ENCODE peak calls at places on chromosomes 7 and 10, in eight cellular contexts. P, I, L, Q, B, F, A and T are unnamed samples. For H3K9me3 and H3K4me1, the result is how much of the 10 kb centered on the place peaks cover.

GRCh38 chr10:63543576-63543962 is 22.4 kb downstream of the REEP3 start:
- DNase-seq in A (no peak), L (no peak), B (no peak), I (no peak), P (no peak), F (no peak), Q (no peak), T (no peak)

GRCh38 chr10:88332526-88333265 is 250.4 kb downstream of the RNLS start:
- DNase-seq in Q (no peak), I (no peak), F (no peak), L (no peak), A (no peak), B (no peak), P (no peak), T (no peak)

GRCh38 chr10:97764519-97764931 is 7.3 kb downstream of the SFRP5 start:
- DNase-seq in A (no peak), B (no peak), P (no peak), Q (no peak), I (no peak), L (no peak), F (no peak), T (no peak)

GRCh38 chr7:73992104-73992562 is 35.8 kb upstream of the ELN start:
- DNase-seq in L (peak), B (no peak), P (peak), A (no peak), Q (peak), F (no peak), I (no peak), T (no peak)

GRCh38 chr10:122113161-122113944 is 124.4 kb downstream of the TACC2 start:
- DNase-seq in A (peak), B (no peak), I (peak), P (peak), L (peak), Q (peak), F (peak), T (no peak)

GRCh38 chr10:28879875-28880381 is 202.6 kb downstream of the BAMBI start:
- DNase-seq in Q (no peak), B (no peak), L (no peak), F (no peak), P (no peak), I (peak), A (no peak), T (no peak)

GRCh38 chr10:71285180-71285545 is 33.9 kb upstream of the SLC29A3 start:
- DNase-seq in F (peak), I (peak), Q (peak), A (no peak), P (no peak), B (no peak), L (peak), T (no peak)

GRCh38 chr10:6036861-6037321 is 25.3 kb downstream of the IL2RA start:
- DNase-seq in F (no peak), A (no peak), Q (no peak), P (no peak), B (no peak), L (no peak), I (no peak), T (no peak)

GRCh38 chr7:130219871-130220270 is 12.2 kb downstream of the SSMEM1 start:
- DNase-seq in P (no peak), F (no peak), I (no peak), L (no peak), B (no peak), Q (no peak), A (no peak), T (no peak)

GRCh38 chr7:116522247-116522646 is 2.6 kb upstream of the CAV1 start:
- DNase-seq in I (no peak), P (no peak), Q (peak), B (no peak), F (peak), L (no peak), A (peak), T (no peak)

GRCh38 chr7:144594580-144594979 is 191.1 kb upstream of the NOBOX start:
- DNase-seq in L (no peak), F (no peak), I (no peak), A (no peak), B (no peak), Q (no peak), P (no peak), T (no peak)

GRCh38 chr10:12841426-12841825 is 160.1 kb downstream of the CCDC3 start:
- DNase-seq in Q (no peak), L (no peak), B (no peak), I (no peak), P (no peak), A (no peak), F (no peak), T (no peak)

GRCh38 chr7:157527235-157527634 is 190.4 kb downstream of the DNAJB6 start:
- DNase-seq in B (no peak), L (no peak), F (no peak), A (no peak), I (no peak), Q (no peak), P (peak), T (no peak)

GRCh38 chr10:129725890-129726631 is 238.0 kb downstream of the EBF3 start:
- DNase-seq in B (no peak), I (no peak), A (no peak), P (no peak), L (no peak), Q (no peak), F (no peak), T (no peak)

GRCh38 chr7:23530901-23531793 is 634 bp downstream of the TRA2A start:
- DNase-seq in F (peak), B (peak), P (peak), I (peak), A (no peak), Q (peak), L (peak), T (peak)

GRCh38 chr10:119441151-119441821 is 101.2 kb downstream of the RGS10 start:
- DNase-seq in Q (peak), F (peak), I (peak), P (peak), B (no peak), A (no peak), L (no peak), T (no peak)

GRCh38 chr10:21379143-21379542 is 146.3 kb downstream of the SKIDA1 start:
- DNase-seq in I (no peak), Q (no peak), L (no peak), F (no peak), P (no peak), A (no peak), B (no peak), T (no peak)

GRCh38 chr7:43700059-43700501 is 29.2 kb downstream of the COA1 start:
- DNase-seq in Q (peak), A (peak), P (no peak), B (no peak), I (no peak), L (no peak), F (peak), T (no peak)

GRCh38 chr7:154907651-154908620 is 95.0 kb downstream of the PAXIP1 start:
- DNase-seq in B (no peak), P (peak), Q (no peak), A (no peak), I (no peak), F (no peak), L (no peak), T (no peak)

GRCh38 chr10:97356318-97356914 is 21.9 kb upstream of the FRAT2 start:
- DNase-seq in L (no peak), Q (peak), A (no peak), I (no peak), B (no peak), F (no peak), P (no peak), T (no peak)

GRCh38 chr10:109450702-109451101 is 472.6 kb downstream of the XPNPEP1 start:
- DNase-seq in A (no peak), P (no peak), B (no peak), Q (no peak), L (no peak), F (no peak), I (no peak), T (no peak)

GRCh38 chr10:124719213-124719851 is 24.8 kb downstream of the FAM53B start:
- DNase-seq in L (peak), B (peak), F (peak), I (peak), Q (peak), P (peak), A (no peak), T (peak)

GRCh38 chr10:93999401-93999851 is 5.7 kb downstream of the PLCE1 start:
- DNase-seq in P (no peak), B (no peak), A (no peak), F (peak), L (peak), Q (peak), I (peak), T (no peak)

GRCh38 chr10:31490858-31491504 is 172.0 kb downstream of the ZEB1 start:
- DNase-seq in B (no peak), F (peak), L (no peak), I (peak), Q (peak), P (no peak), A (peak), T (peak)

GRCh38 chr10:124465777-124466488 is 4.3 kb downstream of the LHPP start:
- DNase-seq in F (no peak), B (no peak), P (no peak), A (no peak), Q (no peak), I (peak), L (no peak), T (no peak)

GRCh38 chr10:77223532-77224460 is 413.8 kb downstream of the KCNMA1 start:
- DNase-seq in P (no peak), I (no peak), Q (peak), B (no peak), L (no peak), A (no peak), F (no peak), T (no peak)

GRCh38 chr10:32036922-32037321 is 19.3 kb downstream of the KIF5B start:
- DNase-seq in P (no peak), Q (no peak), A (no peak), I (no peak), B (no peak), L (no peak), F (no peak), T (no peak)

GRCh38 chr7:18648849-18649758 is 153.6 kb downstream of the HDAC9 start:
- DNase-seq in Q (no peak), P (no peak), B (no peak), A (no peak), L (no peak), I (no peak), F (no peak), T (no peak)

GRCh38 chr10:12909836-12910185 is 91.7 kb downstream of the CCDC3 start:
- DNase-seq in Q (no peak), B (no peak), P (no peak), L (no peak), I (peak), A (no peak), F (no peak), T (no peak)

GRCh38 chr7:100011516-100011915 is 3.9 kb upstream of the ZKSCAN1 start:
- DNase-seq in I (no peak), B (no peak), F (no peak), A (no peak), L (no peak), Q (no peak), P (no peak), T (no peak)

GRCh38 chr7:17460665-17461064 is 162.2 kb downstream of the AHR start:
- DNase-seq in P (no peak), B (no peak), Q (no peak), F (no peak), I (no peak), L (no peak), A (no peak), T (no peak)
- H3K9me3 ChIP-seq in P (under half), B (under half), Q (under half), F (under half), I (under half), L (under half), A (under half), T (under half)

GRCh38 chr7:2472744-2473143 is 3.5 kb downstream of the GRIFIN start:
- DNase-seq in L (no peak), F (no peak), P (no peak), B (no peak), A (no peak), I (no peak), Q (no peak), T (no peak)

GRCh38 chr7:2474813-2475677 is 1.2 kb downstream of the GRIFIN start:
- DNase-seq in Q (no peak), P (peak), A (no peak), L (no peak), B (no peak), F (no peak), I (no peak), T (no peak)

GRCh38 chr7:2474224-2474623 is 2.0 kb downstream of the GRIFIN start:
- DNase-seq in F (no peak), P (no peak), L (no peak), A (no peak), I (no peak), Q (no peak), B (no peak), T (no peak)

GRCh38 chr7:2475678-2476015 is 551 bp downstream of the GRIFIN start:
- DNase-seq in A (no peak), P (peak), Q (no peak), I (no peak), B (no peak), F (no peak), L (no peak), T (no peak)

DNA sequence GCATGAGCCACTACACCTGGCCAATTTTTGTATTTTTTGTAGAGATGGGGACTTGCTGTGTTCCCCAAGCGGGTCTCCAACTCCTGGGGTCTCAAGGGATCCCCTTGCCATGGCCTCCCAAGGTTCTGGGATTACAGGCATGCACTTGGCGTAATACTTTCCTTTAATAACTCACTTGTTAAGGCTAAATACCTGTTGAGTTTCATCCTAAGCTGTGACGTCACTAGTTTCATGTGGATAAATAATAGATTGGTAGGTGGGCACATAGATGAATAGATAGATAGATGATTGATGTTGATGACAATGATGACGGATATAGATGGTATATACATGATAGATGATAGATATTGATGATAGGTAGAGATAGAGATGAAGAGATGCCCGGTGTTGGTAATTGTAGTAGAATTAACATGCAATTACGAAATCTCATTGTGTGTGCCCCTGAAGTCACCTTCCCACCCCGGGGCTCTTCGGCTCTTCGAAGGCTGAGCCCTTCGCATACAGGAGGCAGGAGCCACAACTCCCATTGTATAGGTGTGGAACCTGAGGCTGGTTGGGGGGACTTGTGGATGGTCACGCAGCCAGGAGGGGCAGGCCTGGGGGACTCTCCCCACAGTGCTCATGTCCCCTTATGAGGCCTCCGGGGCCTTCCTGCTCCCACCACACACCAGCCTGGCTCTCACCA is 2.6 kb downstream of the GRIFIN start:
- DNase-seq in B (no peak), F (no peak), A (no peak), I (no peak), L (no peak), Q (no peak), P (no peak), T (no peak)
- H3K4me3 ChIP-seq in B (no peak), F (no peak), A (no peak), I (no peak), L (no peak), Q (no peak), P (no peak), T (no peak)

GRCh38 chr10:101464518-101465085 is 110.6 kb downstream of the BTRC start:
- DNase-seq in A (no peak), B (no peak), I (no peak), Q (no peak), F (no peak), P (no peak), L (no peak), T (no peak)
- H3K4me1 ChIP-seq in A (under half), B (under half), I (under half), Q (under half), F (under half), P (under half), L (under half), T (under half)

DNA sequence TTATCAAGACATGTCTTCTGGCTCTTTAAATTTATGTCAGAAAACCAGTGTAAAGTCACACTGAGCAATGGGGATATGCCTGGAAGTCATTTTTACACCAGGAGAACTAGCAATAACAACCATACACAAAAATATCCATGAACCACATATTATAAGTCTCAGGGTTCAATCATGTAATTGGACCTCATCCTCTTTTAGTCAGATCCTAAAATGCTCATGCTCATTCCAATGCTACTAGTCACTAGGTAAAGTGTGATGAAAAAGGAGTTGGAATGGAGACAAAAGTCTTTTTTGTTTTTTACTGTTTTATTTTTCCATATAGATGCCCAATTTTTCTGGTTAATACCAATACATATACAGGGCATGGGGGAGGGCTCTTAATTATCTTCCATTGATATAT is 306.1 kb downstream of the DGKB start:
- DNase-seq in B (no peak), I (no peak), A (no peak), F (peak), L (no peak), P (no peak), Q (peak), T (no peak)
- H3K9me3 ChIP-seq in B (under half), I (under half), A (under half), F (under half), L (under half), P (under half), Q (under half), T (under half)

DNA sequence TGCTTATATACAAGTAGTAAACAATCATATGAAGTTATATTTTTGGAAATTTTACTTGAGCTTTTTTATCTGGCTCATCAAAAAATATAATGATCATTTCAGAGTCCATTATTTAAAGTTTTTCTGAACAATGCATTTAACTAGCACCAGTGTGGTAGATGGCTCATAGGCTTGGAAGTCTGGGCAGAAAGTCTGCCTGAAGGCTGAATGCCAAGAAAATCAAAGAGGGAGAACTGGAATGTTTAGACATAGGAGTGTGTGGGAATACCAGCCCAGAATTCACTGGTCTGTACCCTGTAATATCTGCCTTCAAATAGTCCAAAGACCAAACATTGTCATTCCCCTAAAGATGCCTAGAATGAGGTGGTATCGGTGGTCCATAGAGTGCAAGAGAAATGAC is 40.3 kb upstream of the ANK3 start:
- DNase-seq in B (no peak), F (peak), I (no peak), P (no peak), Q (peak), L (no peak), A (no peak), T (no peak)
- H3K4me3 ChIP-seq in B (no peak), F (no peak), I (no peak), P (no peak), Q (no peak), L (no peak), A (no peak), T (no peak)

GRCh38 chr7:70417061-70417655 is 714.8 kb upstream of the GALNT17 start:
- DNase-seq in L (no peak), B (no peak), I (no peak), Q (peak), P (no peak), A (no peak), F (no peak), T (no peak)
- H3K4me1 ChIP-seq in L (under half), B (under half), I (under half), Q (under half), P (under half), A (under half), F (under half), T (under half)

DNA sequence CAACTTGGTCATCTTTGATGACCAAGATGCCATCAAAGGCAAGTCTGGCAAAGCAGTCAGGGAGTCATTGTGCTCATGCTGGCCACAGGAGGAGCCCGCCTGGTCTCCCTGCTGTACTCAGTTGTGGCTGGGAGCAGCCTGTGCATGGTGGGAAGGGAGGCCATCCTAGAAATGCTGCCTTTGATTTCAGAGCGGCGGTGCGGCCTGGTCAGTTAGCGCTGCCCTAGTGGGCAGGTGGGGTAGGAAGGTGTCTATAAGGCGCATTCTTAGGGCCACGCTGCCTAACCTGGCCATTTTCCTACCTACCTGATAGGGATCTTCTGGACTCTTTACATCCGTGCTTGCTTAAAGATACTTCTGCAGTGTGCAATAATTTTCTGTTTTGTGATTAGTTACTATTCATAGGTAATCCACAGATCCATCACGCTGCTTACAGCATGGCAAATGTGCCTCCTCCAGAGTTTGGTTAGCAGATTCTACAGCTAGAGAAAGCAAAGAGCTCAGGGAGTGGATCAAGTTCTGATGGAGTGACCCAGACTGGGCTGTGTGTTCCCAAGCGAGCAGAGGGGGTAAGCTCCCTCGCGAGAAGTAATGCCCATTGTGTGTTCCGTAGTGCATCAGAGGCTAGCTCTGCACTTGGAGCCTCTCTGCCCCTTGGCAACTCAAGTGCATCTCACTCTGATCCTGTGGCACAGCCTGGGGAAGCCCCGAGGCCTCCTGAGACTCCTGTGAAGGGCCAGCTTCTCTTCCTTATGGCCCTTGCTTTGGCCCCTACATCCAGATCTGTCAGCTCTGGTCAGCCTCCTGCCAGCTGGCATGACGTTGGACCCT is 970.1 kb upstream of the ZNF722 start:
- DNase-seq in Q (no peak), A (no peak), B (no peak), I (no peak), L (no peak), F (no peak), P (no peak), T (no peak)
- H3K9me3 ChIP-seq in Q (under half), A (under half), B (under half), I (under half), L (half or more), F (under half), P (under half), T (under half)

GRCh38 chr7:147197006-147197405 is 1080.4 kb downstream of the CNTNAP2 start:
- DNase-seq in Q (peak), L (no peak), F (no peak), I (peak), B (no peak), P (no peak), A (no peak), T (no peak)
- H3K4me3 ChIP-seq in Q (peak), L (no peak), F (no peak), I (peak), B (no peak), P (no peak), A (no peak), T (no peak)

GRCh38 chr7:50676079-50676478 is 106.6 kb downstream of the GRB10 start:
- DNase-seq in F (no peak), L (no peak), I (no peak), B (no peak), P (no peak), Q (no peak), A (no peak), T (no peak)
- H3K4me1 ChIP-seq in F (under half), L (under half), I (under half), B (under half), P (under half), Q (under half), A (under half), T (under half)

GRCh38 chr7:87209295-87209924 is 10.1 kb downstream of the TMEM243 start:
- DNase-seq in F (no peak), A (no peak), P (no peak), Q (no peak), I (no peak), B (no peak), L (no peak), T (no peak)

GRCh38 chr7:87202705-87203104 is 16.8 kb downstream of the TMEM243 start:
- DNase-seq in P (no peak), L (no peak), A (no peak), Q (no peak), F (no peak), I (no peak), B (no peak), T (no peak)

GRCh38 chr7:87210506-87210905 is 9.0 kb downstream of the TMEM243 start:
- DNase-seq in F (no peak), L (no peak), P (no peak), I (no peak), Q (no peak), B (no peak), A (no peak), T (no peak)

GRCh38 chr7:87204933-87205332 is 14.6 kb downstream of the TMEM243 start:
- DNase-seq in I (no peak), Q (no peak), L (no peak), A (no peak), B (no peak), F (no peak), P (no peak), T (no peak)

GRCh38 chr7:87206361-87206760 is 13.2 kb downstream of the TMEM243 start:
- DNase-seq in F (peak), A (no peak), Q (peak), P (no peak), L (no peak), B (no peak), I (no peak), T (no peak)
- H3K9me3 ChIP-seq in F (under half), A (under half), Q (under half), P (under half), L (under half), B (under half), I (under half), T (under half)